ENCODE peak calls at places on chromosomes 1 and 21, in eight cellular contexts. C is BE2C, W is adrenal gland, K is OCI-LY7, E is breast epithelium, U is testis, L is osteoblast, A is right cardiac atrium. M is an unnamed sample. For H3K4me1, the result is how much of the 10 kb centered on the place peaks cover.

GRCh38 chr1:230376296-230376695 is 49.8 kb downstream of the PGBD5 start:
- DNase-seq in A (no peak), U (no peak), W (no peak), E (no peak), K (no peak), C (no peak), L (no peak), M (no peak)

GRCh38 chr1:151862604-151863003 is 9.1 kb upstream of the THEM5 start:
- DNase-seq in C (no peak), L (peak), W (no peak), E (no peak), A (no peak), K (no peak), U (no peak), M (no peak)

GRCh38 chr21:42411197-42411869 is 7.6 kb downstream of the UBASH3A start:
- DNase-seq in E (no peak), A (no peak), W (no peak), U (no peak), K (peak), L (no peak), C (no peak), M (no peak)

GRCh38 chr1:59543211-59543668 is 246.3 kb downstream of the FGGY start:
- DNase-seq in L (no peak), A (no peak), E (no peak), W (no peak), K (no peak), U (no peak), C (no peak), M (peak)

GRCh38 chr1:47659141-47659540 is 221.3 kb downstream of the FOXD2 start:
- DNase-seq in E (no peak), C (no peak), A (no peak), K (no peak), L (no peak), W (no peak), U (peak), M (no peak)

GRCh38 chr1:40818264-40818961 is 34.8 kb downstream of the KCNQ4 start:
- DNase-seq in W (no peak), L (peak), K (peak), U (peak), C (no peak), E (peak), A (peak), M (peak)

GRCh38 chr1:169484107-169484506 is 1.6 kb downstream of the SLC19A2 start:
- DNase-seq in C (no peak), U (no peak), E (no peak), A (no peak), K (no peak), W (no peak), L (no peak), M (no peak)

GRCh38 chr1:232226197-232226681 is 403.7 kb downstream of the SIPA1L2 start:
- DNase-seq in E (no peak), L (no peak), C (no peak), U (no peak), A (no peak), W (no peak), K (no peak), M (no peak)

GRCh38 chr1:228530086-228530758 is 43.0 kb downstream of the RNF187 start:
- DNase-seq in U (no peak), E (no peak), A (no peak), L (no peak), W (no peak), C (no peak), K (no peak), M (no peak)

GRCh38 chr1:198187973-198188588 is 31.3 kb downstream of the NEK7 start:
- DNase-seq in C (no peak), E (no peak), K (no peak), L (no peak), A (no peak), U (no peak), W (no peak), M (no peak)

GRCh38 chr1:216331211-216331610 is 92.0 kb downstream of the USH2A start:
- DNase-seq in A (no peak), W (no peak), K (no peak), L (no peak), E (no peak), C (no peak), U (no peak), M (no peak)

DNA sequence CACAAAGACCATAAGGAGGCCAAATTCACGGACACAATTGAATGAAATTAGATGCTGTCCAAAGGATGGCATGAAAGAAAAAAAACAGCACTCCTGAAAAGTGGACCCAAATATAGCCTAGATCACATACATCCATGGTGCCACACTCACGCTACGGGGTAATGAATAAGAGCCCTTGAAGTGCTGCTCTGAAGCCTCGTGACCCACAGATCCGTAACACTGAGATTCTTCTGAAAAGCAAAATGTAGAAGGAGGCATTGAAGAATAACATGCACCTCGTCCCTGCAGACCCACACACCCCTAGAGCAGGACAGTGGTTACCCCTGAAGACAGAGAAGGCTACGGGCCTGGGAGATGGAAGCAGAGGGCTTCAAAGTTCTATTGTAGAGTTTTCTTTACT is 3.9 kb upstream of the ITGB2 start:
- DNase-seq in U (no peak), W (no peak), L (no peak), C (no peak), E (no peak), A (no peak), K (no peak), M (no peak)
- H3K4me1 ChIP-seq in U (under half), W (under half), L (under half), C (under half), E (under half), A (under half), K (under half), M (under half)

GRCh38 chr21:44929242-44929798 is 8.6 kb upstream of the ITGB2 start:
- DNase-seq in K (no peak), C (no peak), L (peak), A (peak), E (no peak), U (no peak), W (no peak), M (no peak)
- H3K4me1 ChIP-seq in K (half or more), C (under half), L (half or more), A (under half), E (under half), U (under half), W (under half), M (under half)

GRCh38 chr1:26023826-26024225 is 2.3 kb downstream of the EXTL1 start:
- DNase-seq in A (no peak), U (no peak), K (no peak), L (peak), E (no peak), W (no peak), C (no peak), M (no peak)

GRCh38 chr1:26020941-26021646 is 481 bp upstream of the EXTL1 start:
- DNase-seq in E (no peak), U (no peak), L (peak), W (no peak), K (no peak), C (no peak), A (no peak), M (no peak)

GRCh38 chr1:26022404-26022779 is 817 bp downstream of the EXTL1 start:
- DNase-seq in A (no peak), C (no peak), K (no peak), L (peak), E (no peak), U (no peak), W (no peak), M (no peak)

GRCh38 chr1:26021647-26022403 is at the start of gene EXTL1:
- DNase-seq in W (peak), L (peak), K (no peak), E (no peak), U (peak), A (peak), C (peak), M (no peak)

DNA sequence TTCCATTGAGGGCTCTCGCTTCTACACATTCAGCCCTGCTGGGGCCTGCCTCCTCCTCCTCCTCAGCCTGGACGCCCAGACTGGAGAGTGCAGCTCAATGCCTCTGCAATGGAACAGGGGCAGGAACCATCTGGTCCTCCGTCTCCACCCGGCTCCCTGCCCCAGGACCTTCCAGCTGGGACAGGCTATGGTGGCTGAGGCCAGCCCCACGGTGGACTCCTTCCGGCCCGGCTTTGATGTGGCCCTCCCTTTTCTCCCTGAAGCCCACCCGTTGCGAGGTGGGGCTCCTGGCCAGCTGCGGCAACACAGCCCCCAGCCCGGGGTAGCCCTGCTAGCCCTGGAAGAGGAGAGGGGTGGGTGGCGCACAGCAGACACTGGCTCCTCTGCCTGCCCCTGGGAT is 1.4 kb downstream of the EXTL1 start:
- DNase-seq in U (no peak), C (no peak), E (no peak), L (peak), A (no peak), K (no peak), W (no peak), M (no peak)
- H3K4me1 ChIP-seq in U (under half), C (under half), E (under half), L (half or more), A (under half), K (under half), W (under half), M (under half)

DNA sequence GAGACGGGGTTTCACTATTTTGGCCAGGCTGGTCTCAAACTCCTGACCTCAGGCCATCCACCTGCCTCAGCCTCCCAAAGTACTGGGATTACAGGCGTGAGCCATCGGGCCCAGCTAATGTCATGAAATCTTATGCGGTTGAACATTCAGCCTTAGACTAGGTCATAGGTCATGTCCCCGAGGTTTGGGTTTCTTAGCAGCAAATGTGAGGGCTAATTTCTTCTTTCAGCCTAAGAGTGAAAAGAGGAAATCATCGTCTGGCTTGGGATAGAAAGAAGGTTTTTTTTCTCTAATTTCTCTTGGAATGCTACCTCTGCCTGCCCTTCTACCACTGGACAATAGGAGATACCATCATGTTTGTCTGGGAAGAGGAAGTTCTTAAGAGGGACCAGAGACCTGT is 18.0 kb upstream of the PIK3CD start:
- DNase-seq in C (no peak), E (no peak), K (no peak), A (no peak), L (peak), U (no peak), W (no peak), M (no peak)
- H3K4me1 ChIP-seq in C (under half), E (under half), K (under half), A (under half), L (under half), U (under half), W (under half), M (under half)

GRCh38 chr1:39358491-39358890 is 132.9 kb upstream of the BMP8A start:
- DNase-seq in U (no peak), K (no peak), W (no peak), A (no peak), E (no peak), C (no peak), L (no peak), M (no peak)
- H3K4me1 ChIP-seq in U (under half), K (under half), W (under half), A (under half), E (under half), C (under half), L (under half), M (under half)

GRCh38 chr1:225814381-225814780 is 4.5 kb downstream of the EPHX1 start:
- DNase-seq in E (no peak), C (no peak), A (peak), L (no peak), W (peak), K (no peak), U (no peak), M (no peak)
- H3K4me1 ChIP-seq in E (under half), C (under half), A (under half), L (half or more), W (half or more), K (under half), U (half or more), M (half or more)

GRCh38 chr21:31716106-31716505 is 15.8 kb downstream of the SCAF4 start:
- DNase-seq in A (no peak), K (no peak), U (no peak), C (no peak), W (no peak), E (no peak), L (no peak), M (no peak)
- H3K4me1 ChIP-seq in A (under half), K (under half), U (under half), C (under half), W (under half), E (under half), L (under half), M (under half)

DNA sequence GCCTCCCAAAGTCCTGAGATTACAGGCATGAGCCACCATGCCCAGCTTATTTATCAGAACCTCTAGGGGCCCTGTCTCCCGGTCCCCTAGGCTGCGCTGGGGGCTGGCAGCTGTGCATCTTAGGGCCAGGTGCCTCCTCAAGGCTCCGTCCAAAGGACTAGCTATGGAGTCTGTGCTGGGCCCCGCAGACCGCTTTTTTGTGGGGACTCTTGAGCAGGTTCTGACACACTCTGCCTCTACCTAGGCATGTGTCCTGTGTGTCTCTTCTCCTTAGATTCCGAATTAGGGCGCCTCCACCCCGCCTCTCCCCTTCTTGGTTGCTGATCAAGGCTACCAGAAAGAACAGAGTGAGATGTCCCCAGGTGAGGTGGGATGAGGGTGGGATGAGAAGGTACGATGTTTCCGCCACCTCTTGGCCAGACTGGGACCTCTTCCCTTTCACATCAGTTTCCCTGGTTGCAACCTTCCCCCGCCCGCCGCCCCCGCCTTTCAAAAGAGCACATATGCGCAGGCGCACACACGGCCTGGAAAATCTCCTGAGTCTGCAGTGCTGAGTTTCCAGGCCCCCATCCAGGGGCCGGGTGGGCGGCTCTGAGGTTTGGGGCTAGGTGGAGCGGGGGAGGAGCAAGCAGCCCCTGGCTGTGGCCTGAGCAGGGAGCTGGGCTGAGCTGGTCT is 5.0 kb upstream of the PTPN7 start:
- DNase-seq in W (no peak), A (no peak), L (no peak), U (peak), E (no peak), K (no peak), C (no peak), M (no peak)
- H3K4me1 ChIP-seq in W (under half), A (under half), L (under half), U (half or more), E (under half), K (half or more), C (under half), M (under half)

DNA sequence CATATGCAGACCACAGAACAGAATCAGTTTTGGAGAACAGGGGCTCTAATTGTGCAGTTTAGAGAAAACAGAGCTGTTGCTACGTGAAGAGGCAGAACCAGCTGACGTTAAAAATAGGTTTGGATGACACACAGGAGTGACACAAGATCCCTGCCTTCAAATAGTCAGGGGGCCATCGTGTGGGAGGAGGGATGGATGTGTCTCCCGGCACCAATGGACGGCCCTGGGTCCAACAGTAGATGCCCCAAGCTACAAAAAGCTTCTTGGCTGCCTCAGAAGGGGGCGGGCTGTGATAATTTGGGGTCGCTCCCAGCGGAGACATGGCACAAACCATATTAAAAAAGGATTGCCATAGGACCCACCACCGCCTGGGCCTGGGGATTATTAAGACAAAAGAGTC is 87.9 kb downstream of the MRPL37 start:
- DNase-seq in A (no peak), C (no peak), K (no peak), W (no peak), E (no peak), U (no peak), L (peak), M (no peak)
- H3K4me1 ChIP-seq in A (under half), C (under half), K (under half), W (half or more), E (under half), U (half or more), L (under half), M (under half)

GRCh38 chr21:36072453-36073167 is 2.8 kb downstream of the CBR1 start:
- DNase-seq in C (no peak), E (no peak), K (no peak), U (no peak), A (no peak), W (no peak), L (no peak), M (no peak)
- H3K4me1 ChIP-seq in C (under half), E (under half), K (under half), U (under half), A (under half), W (under half), L (under half), M (under half)

M was measured in pancreas.